ENCODE peak calls at places on chromosomes 11 and 22, in five cellular contexts. A, M, Y, S and I are unnamed samples.

GRCh38 chr11:46107780-46108179 is 13.5 kb downstream of the PHF21A start:
- DNase-seq in A (no peak), M (no peak), Y (no peak), S (no peak), I (no peak)

GRCh38 chr11:24723231-24723630 is 226.4 kb downstream of the LUZP2 start:
- DNase-seq in A (no peak), M (no peak), Y (no peak), S (no peak), I (no peak)

GRCh38 chr11:17354070-17354924 is 2.7 kb downstream of the NCR3LG1 start:
- DNase-seq in A (peak), M (peak), Y (no peak), S (peak), I (peak)

GRCh38 chr11:16776716-16777115 is 38.3 kb downstream of the C11orf58 start:
- DNase-seq in A (peak), M (no peak), Y (no peak), S (no peak), I (no peak)

GRCh38 chr11:22338465-22338810 is 257 bp downstream of the SLC17A6 start:
- DNase-seq in A (no peak), M (no peak), Y (no peak), S (no peak), I (no peak)

GRCh38 chr22:36395922-36396321 is 8.2 kb upstream of the MYH9 start:
- DNase-seq in A (peak), M (no peak), Y (peak), S (peak), I (peak)

GRCh38 chr11:73173755-73174494 is 31.8 kb upstream of the FCHSD2 start:
- DNase-seq in A (peak), M (no peak), Y (no peak), S (no peak), I (no peak)

GRCh38 chr11:9380773-9381172 is 3.7 kb upstream of the IPO7 start:
- DNase-seq in A (no peak), M (no peak), Y (no peak), S (no peak), I (no peak)

GRCh38 chr11:73139476-73140198 is 2.5 kb downstream of the FCHSD2 start:
- DNase-seq in A (peak), M (no peak), Y (no peak), S (no peak), I (no peak)

GRCh38 chr11:29318134-29318845 is 698.5 kb downstream of the KCNA4 start:
- DNase-seq in A (peak), M (peak), Y (no peak), S (no peak), I (no peak)

GRCh38 chr22:39611360-39611759 is 40.8 kb downstream of the CACNA1I start:
- DNase-seq in A (no peak), M (no peak), Y (no peak), S (no peak), I (no peak)

GRCh38 chr11:131966667-131967066 is 596.3 kb downstream of the NTM start:
- DNase-seq in A (no peak), M (no peak), Y (no peak), S (no peak), I (no peak)

GRCh38 chr11:119538748-119539147 is 115.8 kb upstream of the THY1 start:
- DNase-seq in A (no peak), M (peak), Y (no peak), S (no peak), I (no peak)

GRCh38 chr11:61797263-61797944 is 4.7 kb downstream of the FEN1 start:
- DNase-seq in A (peak), M (peak), Y (no peak), S (peak), I (peak)

DNA sequence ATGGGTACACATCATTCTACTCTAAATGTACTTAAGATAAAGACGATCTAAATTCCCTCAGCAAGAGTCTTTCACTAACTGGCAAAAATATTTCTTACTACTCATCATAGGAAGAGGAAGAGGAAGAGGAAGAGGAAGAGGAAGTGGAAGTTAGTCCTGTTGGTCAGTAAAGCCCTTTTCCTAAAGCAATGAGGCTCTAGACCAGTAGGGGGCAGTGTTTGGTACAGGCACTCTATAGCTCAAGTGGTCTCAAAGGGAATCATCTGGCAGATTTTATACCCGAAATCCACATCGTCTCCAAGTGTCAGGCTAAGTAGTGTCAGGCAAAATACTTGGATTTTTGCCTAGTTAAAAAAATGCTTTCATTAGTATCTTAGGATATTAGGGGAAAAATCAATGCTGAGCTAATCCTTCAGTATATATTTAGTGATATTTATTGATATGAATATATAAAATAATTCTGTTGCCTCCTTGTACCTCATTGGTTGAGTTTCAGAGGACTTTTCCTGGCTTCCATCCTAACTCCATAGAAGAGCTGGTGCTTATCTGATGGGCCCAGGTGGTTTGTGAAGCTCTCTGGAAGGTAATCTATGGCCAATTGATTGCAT is 7.7 kb downstream of the BLID start:
- DNase-seq in A (peak), M (no peak), Y (no peak), S (no peak), I (no peak)
- TF ChIP-seq CTCF in A (peak), M (peak), Y (peak), S (peak), I (peak)

GRCh38 chr22:21001601-21002325 is at the start of gene THAP7:
- DNase-seq in A (peak), M (peak), Y (peak), S (peak), I (peak)
- TF ChIP-seq CTCF in A (no peak), M (no peak), Y (no peak), S (no peak), I (no peak)

GRCh38 chr11:93611836-93612677 is 49.4 kb upstream of the CEP295 start:
- DNase-seq in A (no peak), M (no peak), Y (no peak), S (no peak), I (no peak)

GRCh38 chr11:93608280-93608862 is 53.1 kb upstream of the CEP295 start:
- DNase-seq in A (no peak), M (no peak), Y (peak), S (no peak), I (no peak)

GRCh38 chr11:93613432-93613831 is 48.0 kb upstream of the CEP295 start:
- DNase-seq in A (no peak), M (no peak), Y (no peak), S (no peak), I (no peak)

DNA sequence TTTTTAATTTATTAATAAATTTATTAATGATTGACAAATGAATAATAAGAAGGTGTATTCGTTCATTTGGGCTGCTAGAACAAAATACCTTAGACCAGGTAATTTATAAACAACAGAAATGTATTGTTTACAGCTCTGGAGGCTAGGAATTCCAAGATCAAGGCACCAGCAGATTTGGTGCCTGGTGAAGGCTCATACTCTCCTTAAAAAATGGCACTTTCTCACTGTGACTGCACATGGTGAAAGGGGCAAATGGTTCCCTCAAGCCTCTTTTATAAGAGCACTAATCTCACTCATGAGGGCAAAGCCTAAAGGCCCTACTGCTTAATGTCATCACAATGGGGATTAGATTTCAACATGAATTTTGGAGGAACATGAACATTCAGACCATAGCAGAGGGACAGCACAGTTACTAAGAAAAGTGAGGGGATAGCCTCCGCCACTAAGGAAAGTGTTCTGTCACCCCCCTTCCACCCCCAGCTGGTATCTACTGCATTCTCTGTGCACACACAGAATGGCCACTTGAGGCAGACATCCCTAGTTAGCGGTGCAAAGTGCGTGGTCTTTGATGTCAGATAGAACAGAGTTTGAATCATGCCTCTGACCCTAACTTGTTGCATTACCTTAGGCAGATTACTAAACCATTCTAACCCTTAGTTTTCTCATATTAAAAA is 47.2 kb upstream of the CEP295 start:
- DNase-seq in A (no peak), M (no peak), Y (no peak), S (peak), I (no peak)
- TF ChIP-seq CTCF in A (no peak), M (peak), Y (no peak), S (peak), I (no peak)

GRCh38 chr11:105862736-105863367 is 159.2 kb downstream of the MSANTD4 start:
- DNase-seq in A (peak), M (peak), Y (no peak), S (no peak), I (peak)

GRCh38 chr11:105856954-105857353 is 165.1 kb downstream of the MSANTD4 start:
- DNase-seq in A (no peak), M (no peak), Y (no peak), S (no peak), I (no peak)

GRCh38 chr11:105860105-105860504 is 161.9 kb downstream of the MSANTD4 start:
- DNase-seq in A (no peak), M (no peak), Y (no peak), S (no peak), I (no peak)

DNA sequence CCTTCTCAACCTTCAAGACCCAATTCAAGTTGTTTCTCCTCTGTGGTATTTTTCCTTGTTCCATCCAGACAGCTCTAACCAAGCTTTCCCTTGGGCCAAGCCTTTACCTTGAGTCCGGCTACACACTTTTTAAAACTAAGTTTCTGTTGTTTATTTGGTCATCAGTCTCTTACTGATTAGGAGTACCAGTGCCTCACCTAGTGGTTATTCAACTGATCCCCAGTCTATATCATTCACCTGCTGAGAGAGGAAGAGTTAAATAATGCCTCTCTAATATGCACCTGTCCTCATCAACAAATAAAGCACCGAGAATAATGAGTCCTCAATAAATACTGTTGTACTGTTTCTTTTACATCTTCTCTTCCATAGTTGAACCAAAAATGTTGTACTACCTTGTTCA is 160.8 kb downstream of the MSANTD4 start:
- DNase-seq in A (peak), M (no peak), Y (no peak), S (no peak), I (no peak)
- TF ChIP-seq CTCF in A (peak), M (no peak), Y (peak), S (peak), I (no peak)

GRCh38 chr11:117519170-117519569 is 191.5 kb downstream of the CEP164 start:
- DNase-seq in A (no peak), M (no peak), Y (no peak), S (no peak), I (no peak)
- TF ChIP-seq CTCF in A (no peak), M (no peak), Y (no peak), S (no peak), I (no peak)

GRCh38 chr11:2445107-2445947 is 519 bp downstream of the KCNQ1 start:
- DNase-seq in A (no peak), M (no peak), Y (no peak), S (no peak), I (no peak)
- TF ChIP-seq CTCF in A (no peak), M (no peak), Y (no peak), S (no peak), I (no peak)

DNA sequence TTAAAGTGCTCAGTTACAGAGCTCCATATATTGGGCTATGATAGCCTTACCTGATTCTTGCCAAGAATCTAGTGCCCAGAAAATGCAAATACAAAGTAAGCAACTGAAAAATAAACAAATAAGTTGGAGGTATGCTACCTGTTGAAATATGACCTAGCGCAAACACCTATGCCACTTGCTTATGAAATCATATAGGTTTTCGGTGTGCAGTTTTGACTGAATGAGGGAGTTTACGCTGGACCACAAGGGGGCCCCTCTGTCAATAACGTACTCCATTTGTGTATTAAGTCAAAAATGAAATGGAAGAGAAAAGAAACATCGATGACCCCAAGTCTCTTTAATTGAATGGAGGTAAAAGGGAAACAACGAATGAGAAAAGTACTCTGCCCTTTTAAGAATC is 84.9 kb upstream of the TRIM77 start:
- DNase-seq in A (no peak), M (no peak), Y (no peak), S (no peak), I (no peak)
- TF ChIP-seq CTCF in A (peak), M (no peak), Y (no peak), S (no peak), I (no peak)